ENCODE peak calls at places on chromosomes 5 and 9, in eight cellular contexts. P is nephron progenitor cell, Y is NCI-H345, H is nucleus accumbens, K is NCI-H1436 treated with DMSO at 0.1 percent for 48 hours, Z is anterior cingulate cortex, U is stomach, F is iris pigment epithelial cell. X is an unnamed sample.
A peak's percentile ranks its signal among the peaks of the same experiment; 100 is the strongest.

GRCh38 chr5:1926071-1926440 is 43.3 kb upstream of the IRX4 start:
- DNase-seq in Z (no peak), U (no peak), H (no peak), Y (no peak), P (no peak), K (no peak), F (no peak), X (no peak)

GRCh38 chr5:42784132-42784531 is 27.5 kb downstream of the CCDC152 start:
- DNase-seq in K (no peak), H (no peak), P (no peak), Y (no peak), Z (no peak), F (peak; percentile 13), U (no peak), X (no peak)

GRCh38 chr9:127112683-127113539 is 9.5 kb downstream of the ANGPTL2 start:
- DNase-seq in Y (no peak), K (no peak), U (peak; percentile 42), H (no peak), P (no peak), F (peak; percentile 22), Z (no peak), X (no peak)

GRCh38 chr9:88745281-88746001 is 210.5 kb downstream of the NXNL2 start:
- DNase-seq in P (no peak), Y (no peak), F (peak; percentile 56), U (no peak), H (no peak), K (no peak), Z (no peak), X (peak; percentile 100)

GRCh38 chr5:84779206-84779605 is 394.5 kb upstream of the EDIL3 start:
- DNase-seq in K (no peak), H (no peak), Y (no peak), Z (no peak), F (peak; percentile 72), P (no peak), U (no peak), X (no peak)

GRCh38 chr9:128916204-128916603 is 4.6 kb upstream of the PHYHD1 start:
- DNase-seq in U (no peak), Y (no peak), H (no peak), P (no peak), K (no peak), Z (no peak), F (peak; percentile 40), X (peak; percentile 44)

GRCh38 chr5:5042786-5043185 is 97.3 kb upstream of the ADAMTS16 start:
- DNase-seq in F (no peak), Z (no peak), K (no peak), P (no peak), H (no peak), Y (no peak), U (no peak), X (no peak)

GRCh38 chr9:26426732-26427131 is 465.9 kb downstream of the CAAP1 start:
- DNase-seq in Z (no peak), F (no peak), Y (no peak), P (peak; percentile 3), U (no peak), H (no peak), K (no peak), X (no peak)

GRCh38 chr5:135695656-135696055 is 116.9 kb upstream of the CXCL14 start:
- DNase-seq in U (no peak), H (no peak), P (no peak), Z (no peak), F (no peak), Y (no peak), K (no peak), X (no peak)

GRCh38 chr5:141182248-141182647 is at the start of gene PCDHB16:
- DNase-seq in Y (peak; percentile 9), Z (no peak), U (no peak), P (peak; percentile 61), K (no peak), H (no peak), F (peak; percentile 5), X (peak; percentile 15)

GRCh38 chr5:123708074-123708806 is 196.3 kb downstream of the CSNK1G3 start:
- DNase-seq in H (no peak), Z (no peak), F (peak; percentile 82), Y (no peak), P (no peak), U (no peak), K (no peak), X (peak; percentile 67)

GRCh38 chr9:28179893-28180292 is 606.6 kb upstream of the C9orf72 start:
- DNase-seq in U (no peak), P (no peak), Z (no peak), K (no peak), H (no peak), Y (no peak), F (no peak), X (no peak)

GRCh38 chr9:137760426-137760825 is 117.2 kb upstream of the CACNA1B start:
- DNase-seq in P (no peak), Z (no peak), U (no peak), K (no peak), H (no peak), F (peak; percentile 71), Y (no peak), X (no peak)

GRCh38 chr5:95861858-95862561 is 39.5 kb upstream of the GLRX start:
- DNase-seq in F (peak; percentile 92), Z (no peak), Y (no peak), H (no peak), P (no peak), U (no peak), K (no peak), X (peak; percentile 89)

GRCh38 chr9:122227576-122227903 is 1.2 kb downstream of the LHX6 start:
- DNase-seq in K (peak; percentile 47), Z (no peak), U (no peak), P (no peak), F (no peak), H (no peak), Y (no peak), X (no peak)

GRCh38 chr9:121780641-121781040 is 129.2 kb downstream of the DAB2IP start:
- DNase-seq in Y (peak; percentile 19), P (no peak), F (no peak), H (no peak), U (peak; percentile 17), K (no peak), Z (no peak), X (no peak)

GRCh38 chr5:174425271-174425963 is 299.0 kb upstream of the MSX2 start:
- DNase-seq in H (no peak), K (no peak), P (no peak), Z (no peak), U (no peak), Y (peak; percentile 17), F (no peak), X (no peak)

GRCh38 chr9:127423591-127423933 is 620 bp upstream of the ZNF79 start:
- DNase-seq in K (no peak), P (no peak), Z (no peak), H (no peak), U (no peak), Y (no peak), F (no peak), X (no peak)

GRCh38 chr5:141298376-141298775 is 5.5 kb downstream of the SLC25A2 start:
- DNase-seq in Y (no peak), U (no peak), H (no peak), K (no peak), P (no peak), F (no peak), Z (no peak), X (no peak)

GRCh38 chr5:124790895-124791732 is 44.7 kb upstream of the ZNF608 start:
- DNase-seq in K (no peak), Y (no peak), F (peak; percentile 22), Z (no peak), H (no peak), P (no peak), U (no peak), X (peak; percentile 66)

GRCh38 chr9:13992136-13992798 is 321.7 kb downstream of the NFIB start:
- DNase-seq in Y (peak; percentile 93), U (no peak), F (peak; percentile 73), K (no peak), P (no peak), Z (no peak), H (no peak), X (peak; percentile 37)

GRCh38 chr5:5145651-5146529 is 5.8 kb downstream of the ADAMTS16 start:
- DNase-seq in Z (no peak), P (no peak), H (no peak), Y (no peak), F (peak; percentile 67), K (no peak), U (no peak), X (peak; percentile 32)

GRCh38 chr5:128546658-128547281 is 8.7 kb upstream of the FBN2 start:
- DNase-seq in Z (no peak), K (no peak), P (no peak), Y (peak; percentile 62), F (no peak), U (no peak), H (no peak), X (no peak)

GRCh38 chr9:86046080-86046636 is 53.2 kb downstream of the GOLM1 start:
- DNase-seq in Z (no peak), H (no peak), U (no peak), P (no peak), F (no peak), K (no peak), Y (no peak), X (no peak)

GRCh38 chr5:158814521-158814920 is 285.2 kb downstream of the EBF1 start:
- DNase-seq in K (no peak), H (no peak), U (no peak), Y (no peak), Z (no peak), P (no peak), F (no peak), X (peak; percentile 22)

GRCh38 chr9:95726756-95727155 is 148.7 kb upstream of the ERCC6L2 start:
- DNase-seq in Z (no peak), Y (peak; percentile 32), H (no peak), K (no peak), F (peak; percentile 48), U (no peak), P (no peak), X (peak; percentile 71)

GRCh38 chr5:116395708-116396203 is 178.9 kb downstream of the SEMA6A start:
- DNase-seq in H (no peak), Z (no peak), K (no peak), U (no peak), F (no peak), Y (no peak), P (no peak), X (no peak)

GRCh38 chr9:121183666-121184423 is 17.8 kb downstream of the RAB14 start:
- DNase-seq in P (no peak), K (no peak), Y (no peak), F (no peak), Z (no peak), H (no peak), U (no peak), X (no peak)

GRCh38 chr5:142016576-142016975 is 3.7 kb upstream of the GNPDA1 start:
- DNase-seq in U (no peak), K (no peak), Z (no peak), P (no peak), H (no peak), F (no peak), Y (no peak), X (no peak)

GRCh38 chr5:77449981-77450380 is 42.1 kb downstream of the WDR41 start:
- DNase-seq in Y (no peak), P (no peak), Z (no peak), K (no peak), U (no peak), F (peak; percentile 22), H (no peak), X (no peak)

GRCh38 chr9:104903609-104904008 is 24.3 kb downstream of the ABCA1 start:
- DNase-seq in Z (no peak), U (no peak), H (no peak), K (no peak), F (peak; percentile 76), P (no peak), Y (no peak), X (peak; percentile 39)

GRCh38 chr5:109929371-109929770 is 239.6 kb downstream of the MAN2A1 start:
- DNase-seq in K (no peak), P (no peak), Y (no peak), Z (no peak), U (no peak), F (no peak), H (no peak), X (no peak)

GRCh38 chr5:1063661-1064382 is 48.0 kb downstream of the SLC12A7 start:
- DNase-seq in H (no peak), Y (no peak), U (no peak), K (no peak), F (no peak), Z (no peak), P (no peak), X (no peak)

X was measured in fibroblast of villous mesenchyme.